ENCODE peak calls at places on chromosomes 11 and 22, in eight cellular contexts. E is fibroblast of the aortic adventitia; X is AG08395; I is activated CD4-positive, CD25-positive, alpha-beta regulatory T cell; P is midbrain; B is BJ; V is GM04504; L is EL. S is an unnamed sample.

GRCh38 chr11:107017433-107018227 is 646 bp downstream of the GUCY1A2 start:
- DNase-seq in E (no peak), X (peak), I (no peak), P (peak), B (no peak), V (no peak), L (peak), S (peak)

GRCh38 chr11:70524096-70524922 is 126.0 kb downstream of the CTTN start:
- DNase-seq in E (no peak), X (peak), I (no peak), P (no peak), B (no peak), V (no peak), L (no peak), S (no peak)

GRCh38 chr11:93652161-93652597 is 9.3 kb upstream of the CEP295 start:
- DNase-seq in E (peak), X (peak), I (no peak), P (peak), B (no peak), V (no peak), L (peak), S (peak)

GRCh38 chr11:11149671-11150459 is 203.2 kb downstream of the CSNK2A3 start:
- DNase-seq in E (no peak), X (no peak), I (no peak), P (no peak), B (no peak), V (no peak), L (no peak), S (no peak)

GRCh38 chr11:60887531-60887930 is 18.9 kb downstream of the PRPF19 start:
- DNase-seq in E (peak), X (peak), I (no peak), P (peak), B (no peak), V (peak), L (peak), S (peak)

GRCh38 chr22:46537946-46538815 is 761 bp upstream of the CELSR1 start:
- DNase-seq in E (peak), X (peak), I (no peak), P (no peak), B (no peak), V (no peak), L (peak), S (peak)

GRCh38 chr22:21632237-21632895 is at the start of gene CCDC116:
- DNase-seq in E (no peak), X (no peak), I (no peak), P (no peak), B (no peak), V (no peak), L (no peak), S (no peak)

GRCh38 chr11:86874314-86875056 is 74.1 kb downstream of the PRSS23 start:
- DNase-seq in E (no peak), X (peak), I (no peak), P (no peak), B (no peak), V (no peak), L (peak), S (no peak)

S was measured in SK-MEL-5.